ENCODE peak calls at places on chromosomes 3 and 15, in seven cellular contexts. O is neuronal stem cell, L is mammary epithelial cell, I is SJSA1, X is ovary, T is breast epithelium, Q is spleen. M is an unnamed sample.
A peak's percentile ranks its signal among the peaks of the same experiment; 100 is the strongest.

GRCh38 chr15:79682285-79682684 is 214.5 kb downstream of the MTHFS start:
- DNase-seq in O (no peak), L (peak; percentile 11), I (peak; percentile 51), X (no peak), T (no peak), Q (no peak), M (no peak)

GRCh38 chr3:42014949-42015533 is 53.1 kb upstream of the ULK4 start:
- DNase-seq in O (no peak), L (no peak), I (no peak), X (peak; percentile 52), T (no peak), Q (peak; percentile 87), M (no peak)

GRCh38 chr3:39398700-39399099 is 7.8 kb upstream of the RPSA start:
- DNase-seq in O (no peak), L (peak; percentile 50), I (no peak), X (no peak), T (no peak), Q (no peak), M (no peak)

GRCh38 chr3:172853911-172854648 is 103.6 kb downstream of the ECT2 start:
- DNase-seq in O (peak; percentile 43), L (no peak), I (no peak), X (no peak), T (no peak), Q (no peak), M (no peak)

GRCh38 chr3:169268942-169269460 is 394.5 kb downstream of the MECOM start:
- DNase-seq in O (no peak), L (no peak), I (no peak), X (no peak), T (no peak), Q (no peak), M (no peak)

GRCh38 chr15:45199136-45199810 is 11.5 kb upstream of the SHF start:
- DNase-seq in O (peak; percentile 48), L (peak; percentile 30), I (no peak), X (peak; percentile 43), T (peak; percentile 61), Q (no peak), M (no peak)

GRCh38 chr15:99253381-99254090 is 2.3 kb downstream of the LRRC28 start:
- DNase-seq in O (no peak), L (peak; percentile 58), I (no peak), X (no peak), T (no peak), Q (no peak), M (no peak)

GRCh38 chr3:189563841-189564563 is 67.2 kb upstream of the TP63 start:
- DNase-seq in O (no peak), L (peak; percentile 98), I (no peak), X (no peak), T (no peak), Q (no peak), M (no peak)

GRCh38 chr3:12934431-12934830 is 93.1 kb upstream of the RPL32 start:
- DNase-seq in O (no peak), L (no peak), I (no peak), X (peak; percentile 75), T (peak; percentile 55), Q (no peak), M (no peak)

GRCh38 chr3:30689202-30689641 is 82.8 kb downstream of the TGFBR2 start:
- DNase-seq in O (no peak), L (peak; percentile 69), I (no peak), X (peak; percentile 27), T (no peak), Q (no peak), M (no peak)

GRCh38 chr3:46947981-46948791 is 28.4 kb downstream of the CCDC12 start:
- DNase-seq in O (no peak), L (peak; percentile 61), I (no peak), X (no peak), T (no peak), Q (peak; percentile 82), M (no peak)

GRCh38 chr3:46868948-46869347 is 5.7 kb upstream of the MYL3 start:
- DNase-seq in O (no peak), L (no peak), I (no peak), X (no peak), T (no peak), Q (no peak), M (no peak)

GRCh38 chr3:27553868-27554540 is 69.8 kb upstream of the SLC4A7 start:
- DNase-seq in O (no peak), L (no peak), I (no peak), X (no peak), T (no peak), Q (no peak), M (no peak)

GRCh38 chr3:43390255-43390588 is 103.9 kb downstream of the SNRK start:
- DNase-seq in O (no peak), L (no peak), I (no peak), X (no peak), T (no peak), Q (no peak), M (no peak)

GRCh38 chr3:123854905-123855304 is 29.2 kb downstream of the MYLK start:
- DNase-seq in O (no peak), L (no peak), I (no peak), X (no peak), T (no peak), Q (no peak), M (no peak)

GRCh38 chr3:177977381-177978158 is 558.7 kb upstream of the KCNMB2 start:
- DNase-seq in O (no peak), L (peak; percentile 74), I (no peak), X (no peak), T (no peak), Q (no peak), M (no peak)

GRCh38 chr3:13623101-13623654 is 74.3 kb downstream of the FBLN2 start:
- DNase-seq in O (no peak), L (peak; percentile 86), I (no peak), X (no peak), T (peak; percentile 60), Q (peak; percentile 81), M (no peak)

GRCh38 chr3:27721717-27722564 is at the start of gene EOMES:
- DNase-seq in O (no peak), L (peak; percentile 76), I (no peak), X (no peak), T (no peak), Q (peak; percentile 91), M (no peak)

DNA sequence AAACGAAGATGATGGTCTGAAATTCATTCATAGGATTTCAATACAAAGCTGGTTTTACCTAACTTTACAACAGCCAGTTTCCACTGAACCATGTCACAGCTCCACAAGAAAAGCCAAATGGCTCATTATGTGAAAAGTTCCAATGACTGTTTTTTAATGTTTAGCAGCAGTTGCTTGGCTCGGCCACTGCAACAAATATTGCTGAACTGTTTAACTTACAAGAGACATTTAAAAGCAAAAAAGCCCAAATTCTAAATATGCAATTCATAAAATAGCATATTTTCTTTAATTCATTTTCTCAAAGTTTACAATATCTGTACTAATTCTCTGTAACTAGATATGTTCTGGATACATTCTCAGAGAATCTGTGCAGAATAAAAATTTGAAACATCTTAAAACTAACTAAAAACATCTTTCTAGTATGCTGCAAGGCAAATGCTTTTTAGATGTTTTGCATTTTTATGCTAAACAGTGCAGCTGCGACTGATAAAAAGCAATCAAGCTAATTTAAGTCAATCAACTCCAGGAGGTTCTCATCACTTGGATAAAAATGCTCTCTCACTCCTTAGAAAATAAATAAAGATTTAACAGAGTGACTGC is 356.5 kb downstream of the ERC2 start:
- DNase-seq in O (no peak), L (no peak), I (no peak), X (no peak), T (no peak), Q (no peak), M (no peak)
- H3K4me1 ChIP-seq in O (peaks cover 15% of the 10 kb centered on the region), L (no peaks in the 10 kb centered on the region), I (peaks cover 3% of the 10 kb centered on the region), X (peaks cover 3% of the 10 kb centered on the region), T (no peaks in the 10 kb centered on the region), Q (no peaks in the 10 kb centered on the region), M (peaks cover 5% of the 10 kb centered on the region)

GRCh38 chr3:65516998-65517397 is 521.7 kb downstream of the MAGI1 start:
- DNase-seq in O (no peak), L (no peak), I (no peak), X (no peak), T (no peak), Q (no peak), M (no peak)
- H3K27ac ChIP-seq in O (no peak overlapping the region), L (no peak overlapping the region), I (no peak overlapping the region), X (no peak overlapping the region), T (no peak overlapping the region), Q (no peak overlapping the region), M (no peak overlapping the region)

GRCh38 chr15:65285291-65286068 is 1.2 kb downstream of the PARP16 start:
- DNase-seq in O (no peak), L (no peak), I (no peak), X (no peak), T (no peak), Q (no peak), M (no peak)

GRCh38 chr15:65289261-65289854 is 2.7 kb upstream of the PARP16 start:
- DNase-seq in O (no peak), L (no peak), I (no peak), X (no peak), T (no peak), Q (no peak), M (no peak)

GRCh38 chr15:65286704-65287514 is at the start of gene PARP16:
- DNase-seq in O (peak; percentile 86), L (peak; percentile 83), I (peak; percentile 90), X (peak; percentile 91), T (peak; percentile 85), Q (peak; percentile 100), M (peak; percentile 77)

GRCh38 chr15:65286069-65286703 is 497 bp downstream of the PARP16 start:
- DNase-seq in O (peak; percentile 69), L (peak; percentile 48), I (no peak), X (peak; percentile 45), T (no peak), Q (no peak), M (no peak)

GRCh38 chr15:65287515-65287845 is 797 bp upstream of the PARP16 start:
- DNase-seq in O (no peak), L (no peak), I (no peak), X (no peak), T (no peak), Q (no peak), M (no peak)
- H3K4me3 ChIP-seq in O (no peak overlapping the region), L (no peak overlapping the region), I (no peak overlapping the region), X (no peak overlapping the region), T (no peak overlapping the region), Q (peak overlapping the region; percentile 90), M (no peak overlapping the region)

DNA sequence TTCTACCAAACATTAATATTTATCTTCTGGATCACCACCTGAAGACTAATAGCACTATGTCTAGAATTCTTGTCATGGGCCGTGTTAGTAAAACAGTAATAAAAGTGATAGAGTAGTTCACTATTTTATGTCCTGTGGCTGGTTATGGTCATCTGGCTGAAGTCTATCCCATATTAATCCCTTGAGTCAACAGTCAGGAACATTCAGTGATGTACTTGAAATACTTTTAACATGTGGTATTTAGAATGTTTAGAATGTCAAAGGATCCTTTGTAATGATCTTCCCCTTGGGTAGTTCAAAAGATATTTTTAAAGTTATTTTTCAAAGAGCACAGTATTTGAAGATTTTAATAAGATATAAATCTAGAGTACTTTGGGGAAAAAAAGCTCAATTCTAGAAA is 117.0 kb downstream of the MBNL1 start:
- DNase-seq in O (no peak), L (peak; percentile 41), I (no peak), X (no peak), T (no peak), Q (no peak), M (no peak)
- H3K4me1 ChIP-seq in O (peaks cover 4% of the 10 kb centered on the region), L (peaks cover 34% of the 10 kb centered on the region), I (peaks cover 42% of the 10 kb centered on the region), X (peaks cover 4% of the 10 kb centered on the region), T (no peaks in the 10 kb centered on the region), Q (peaks cover 43% of the 10 kb centered on the region), M (peaks cover 1% of the 10 kb centered on the region)

GRCh38 chr15:78000927-78001249 is 76.6 kb downstream of the TBC1D2B start:
- DNase-seq in O (no peak), L (no peak), I (no peak), X (no peak), T (no peak), Q (no peak), M (no peak)
- H3K27ac ChIP-seq in O (no peak overlapping the region), L (no peak overlapping the region), I (no peak overlapping the region), X (no peak overlapping the region), T (no peak overlapping the region), Q (peak overlapping the region; percentile 69), M (no peak overlapping the region)